ENCODE peak calls at places on chromosomes 1 and 21, in four cellular contexts. B is activated gamma-delta T cell, Q is heart left ventricle, L is Right ventricle myocardium superior. D is an unnamed sample.

GRCh38 chr1:159009704-159010361 is at the start of gene IFI16:
- DNase-seq in B (no peak), L (no peak), Q (peak; percentile 63), D (peak; percentile 93)

GRCh38 chr1:248013229-248013710 is at the start of gene OR2L5:
- DNase-seq in Q (no peak), B (no peak), L (no peak), D (no peak)

GRCh38 chr1:41794031-41794430 is 124.7 kb downstream of the HIVEP3 start:
- DNase-seq in L (no peak), B (no peak), Q (no peak), D (no peak)

GRCh38 chr1:245704765-245705164 is 550.0 kb downstream of the KIF26B start:
- DNase-seq in Q (no peak), L (no peak), B (no peak), D (peak; percentile 40)

GRCh38 chr1:217224201-217224600 is 406.7 kb downstream of the GPATCH2 start:
- DNase-seq in L (no peak), Q (no peak), B (no peak), D (no peak)

GRCh38 chr1:70486676-70487470 is 75.8 kb downstream of the CTH start:
- DNase-seq in B (no peak), L (no peak), Q (peak; percentile 18), D (no peak)

GRCh38 chr1:109137959-109138757 is 24.2 kb downstream of the ELAPOR1 start:
- DNase-seq in Q (no peak), L (no peak), B (no peak), D (no peak)

GRCh38 chr1:112064344-112064743 is 74.9 kb upstream of the KCND3 start:
- DNase-seq in Q (no peak), B (no peak), L (no peak), D (peak; percentile 65)

GRCh38 chr1:66624412-66625060 is 90.6 kb downstream of the SGIP1 start:
- DNase-seq in Q (no peak), B (no peak), L (no peak), D (peak; percentile 79)

GRCh38 chr21:26127918-26128317 is 42.7 kb downstream of the APP start:
- DNase-seq in B (no peak), Q (no peak), L (no peak), D (peak; percentile 76)

GRCh38 chr1:31943546-31944184 is 5.5 kb upstream of the PTP4A2 start:
- DNase-seq in Q (no peak), B (no peak), L (no peak), D (no peak)

GRCh38 chr1:13642306-13643004 is 57.5 kb upstream of the PRDM2 start:
- DNase-seq in B (no peak), Q (no peak), L (no peak), D (no peak)

GRCh38 chr1:167797005-167797404 is 75.2 kb downstream of the MPZL1 start:
- DNase-seq in L (peak; percentile 81), B (no peak), Q (peak; percentile 64), D (peak; percentile 95)

GRCh38 chr1:97647776-97648175 is 273.1 kb downstream of the DPYD start:
- DNase-seq in Q (no peak), B (no peak), L (no peak), D (no peak)

GRCh38 chr1:40450491-40451237 is 388 bp downstream of the ZFP69B start:
- DNase-seq in Q (peak; percentile 23), B (peak; percentile 62), L (no peak), D (peak; percentile 88)

GRCh38 chr1:67645495-67646144 is 39.4 kb upstream of the GADD45A start:
- DNase-seq in L (peak; percentile 81), Q (peak; percentile 77), B (no peak), D (no peak)

GRCh38 chr1:210344706-210345105 is 16.0 kb downstream of the HHAT start:
- DNase-seq in L (no peak), B (no peak), Q (no peak), D (no peak)

GRCh38 chr1:219304227-219305226 is 130.8 kb downstream of the LYPLAL1 start:
- DNase-seq in L (peak; percentile 52), B (no peak), Q (peak; percentile 54), D (peak; percentile 81)

GRCh38 chr1:232594018-232594502 is 35.9 kb downstream of the SIPA1L2 start:
- DNase-seq in B (no peak), Q (no peak), L (no peak), D (no peak)

GRCh38 chr1:97870574-97870973 is 50.3 kb downstream of the DPYD start:
- DNase-seq in B (no peak), L (no peak), Q (no peak), D (no peak)

GRCh38 chr1:19370453-19371170 is 58.5 kb downstream of the SLC66A1 start:
- DNase-seq in L (no peak), Q (no peak), B (no peak), D (no peak)

GRCh38 chr1:89761901-89762300 is 58.9 kb upstream of the LRRC8D start:
- DNase-seq in B (no peak), L (no peak), Q (no peak), D (peak; percentile 49)

GRCh38 chr1:246569248-246570238 is 3.3 kb downstream of the CNST start:
- DNase-seq in Q (no peak), L (no peak), B (no peak), D (peak; percentile 96)

GRCh38 chr1:195979646-195980045 is 628.6 kb downstream of the KCNT2 start:
- DNase-seq in Q (no peak), B (no peak), L (no peak), D (no peak)